ENCODE peak calls at places on chromosome 9, in ten cellular contexts. D, E, L, R, Y, S, A, G, C and V are unnamed samples.

GRCh38 chr9:32431940-32432555 is 47.6 kb downstream of the ACO1 start:
- DNase-seq in D (peak; percentile 18), E (no peak), L (peak; percentile 69), R (peak; percentile 22), Y (peak; percentile 8), S (no peak), A (peak; percentile 25), G (no peak), C (peak; percentile 18), V (peak; percentile 66)

GRCh38 chr9:5042661-5043178 is 57.6 kb downstream of the JAK2 start:
- DNase-seq in D (no peak), E (no peak), L (no peak), R (peak; percentile 45), Y (no peak), S (no peak), A (no peak), G (no peak), C (no peak), V (no peak)

GRCh38 chr9:3916984-3917383 is 382.9 kb downstream of the GLIS3 start:
- DNase-seq in D (no peak), E (no peak), L (peak; percentile 78), R (no peak), Y (no peak), S (no peak), A (peak; percentile 11), G (no peak), C (no peak), V (peak; percentile 95)

GRCh38 chr9:109705515-109705914 is 74.5 kb upstream of the PALM2AKAP2 start:
- DNase-seq in D (no peak), E (no peak), L (peak; percentile 52), R (no peak), Y (no peak), S (no peak), A (peak; percentile 46), G (no peak), C (no peak), V (peak; percentile 32)

GRCh38 chr9:72675586-72675985 is 154.2 kb downstream of the TMC1 start:
- DNase-seq in D (peak; percentile 28), E (no peak), L (peak; percentile 19), R (no peak), Y (no peak), S (no peak), A (peak; percentile 10), G (no peak), C (no peak), V (no peak)

GRCh38 chr9:95333426-95333825 is 15.9 kb upstream of the FANCC start:
- DNase-seq in D (no peak), E (no peak), L (no peak), R (no peak), Y (no peak), S (no peak), A (no peak), G (no peak), C (no peak), V (peak; percentile 60)

GRCh38 chr9:133583111-133583510 is 26.1 kb downstream of the FAM163B start:
- DNase-seq in D (no peak), E (no peak), L (no peak), R (no peak), Y (no peak), S (no peak), A (no peak), G (no peak), C (no peak), V (no peak)

GRCh38 chr9:100774326-100774725 is 196.4 kb downstream of the CAVIN4 start:
- DNase-seq in D (no peak), E (no peak), L (no peak), R (no peak), Y (no peak), S (no peak), A (no peak), G (no peak), C (no peak), V (no peak)

GRCh38 chr9:109001275-109001676 is 12.0 kb downstream of the CTNNAL1 start:
- DNase-seq in D (no peak), E (no peak), L (peak; percentile 85), R (no peak), Y (no peak), S (no peak), A (peak; percentile 43), G (no peak), C (no peak), V (peak; percentile 77)

GRCh38 chr9:88953401-88954029 is 37.8 kb upstream of the S1PR3 start:
- DNase-seq in D (no peak), E (no peak), L (peak; percentile 47), R (no peak), Y (peak; percentile 72), S (no peak), A (no peak), G (no peak), C (no peak), V (peak; percentile 33)

GRCh38 chr9:90141723-90142122 is 500.9 kb downstream of the DIRAS2 start:
- DNase-seq in D (no peak), E (no peak), L (peak; percentile 52), R (no peak), Y (peak; percentile 22), S (no peak), A (peak; percentile 20), G (no peak), C (peak; percentile 23), V (peak; percentile 36)

GRCh38 chr9:108363321-108363720 is 492.5 kb downstream of the ACTL7B start:
- DNase-seq in D (no peak), E (no peak), L (no peak), R (no peak), Y (no peak), S (no peak), A (no peak), G (no peak), C (no peak), V (no peak)

GRCh38 chr9:38686923-38687322 is 33.0 kb downstream of the FAM240B start:
- DNase-seq in D (no peak), E (no peak), L (peak; percentile 26), R (no peak), Y (no peak), S (peak; percentile 42), A (no peak), G (no peak), C (no peak), V (no peak)

GRCh38 chr9:29750062-29750461 is 2176.8 kb upstream of the C9orf72 start:
- DNase-seq in D (no peak), E (no peak), L (peak; percentile 74), R (no peak), Y (no peak), S (no peak), A (no peak), G (no peak), C (no peak), V (peak; percentile 25)

GRCh38 chr9:22650145-22650544 is 203.5 kb downstream of the DMRTA1 start:
- DNase-seq in D (no peak), E (no peak), L (no peak), R (no peak), Y (no peak), S (no peak), A (no peak), G (no peak), C (no peak), V (no peak)

GRCh38 chr9:108565651-108566378 is 290.0 kb downstream of the ACTL7B start:
- DNase-seq in D (peak; percentile 41), E (no peak), L (peak; percentile 93), R (peak; percentile 69), Y (peak; percentile 95), S (no peak), A (peak; percentile 82), G (peak; percentile 30), C (peak; percentile 53), V (peak; percentile 92)

GRCh38 chr9:23663946-23664345 is 162.1 kb downstream of the ELAVL2 start:
- DNase-seq in D (no peak), E (no peak), L (no peak), R (no peak), Y (no peak), S (no peak), A (no peak), G (no peak), C (no peak), V (no peak)

GRCh38 chr9:106675780-106676179 is 187.2 kb upstream of the ZNF462 start:
- DNase-seq in D (no peak), E (no peak), L (no peak), R (no peak), Y (peak; percentile 4), S (no peak), A (no peak), G (no peak), C (no peak), V (no peak)

GRCh38 chr9:90970603-90971002 is 169.0 kb downstream of the SYK start:
- DNase-seq in D (no peak), E (no peak), L (no peak), R (no peak), Y (no peak), S (no peak), A (no peak), G (no peak), C (no peak), V (no peak)

GRCh38 chr9:26131891-26132290 is 453.6 kb upstream of the TUSC1 start:
- DNase-seq in D (no peak), E (no peak), L (peak; percentile 3), R (no peak), Y (no peak), S (no peak), A (no peak), G (no peak), C (no peak), V (peak; percentile 32)

GRCh38 chr9:114450833-114451706 is 54.2 kb downstream of the WHRN start:
- DNase-seq in D (no peak), E (no peak), L (no peak), R (no peak), Y (no peak), S (no peak), A (no peak), G (no peak), C (peak; percentile 62), V (no peak)

GRCh38 chr9:134635431-134636141 is 6.0 kb upstream of the COL5A1 start:
- DNase-seq in D (no peak), E (no peak), L (no peak), R (no peak), Y (no peak), S (no peak), A (no peak), G (peak; percentile 5), C (no peak), V (no peak)